ENCODE peak calls at places on chromosomes 7 and 10, in five cellular contexts. One of them, this sample, is unnamed. For H3K4me1, the result is how much of the 10 kb centered on the place peaks cover.

GRCh38 chr10:72000073-72001025 is 36.2 kb downstream of the CHST3 start:
- DNase-seq in transverse colon: no peak
- DNase-seq in sigmoid colon: no peak
- DNase-seq in upper lobe of left lung: no peak
- DNase-seq in suprapubic skin: no peak
- DNase-seq in this sample: no peak

GRCh38 chr10:63711866-63712716 is 190.9 kb downstream of the REEP3 start:
- DNase-seq in upper lobe of left lung: no peak
- DNase-seq in transverse colon: peak
- DNase-seq in suprapubic skin: peak
- DNase-seq in sigmoid colon: peak
- DNase-seq in this sample: peak

GRCh38 chr10:91410638-91411367 is 659 bp downstream of the HECTD2 start:
- DNase-seq in transverse colon: no peak
- DNase-seq in upper lobe of left lung: no peak
- DNase-seq in sigmoid colon: no peak
- DNase-seq in suprapubic skin: peak
- DNase-seq in this sample: peak

GRCh38 chr7:20466425-20467125 is 135.9 kb downstream of the ITGB8 start:
- DNase-seq in sigmoid colon: no peak
- DNase-seq in suprapubic skin: no peak
- DNase-seq in upper lobe of left lung: no peak
- DNase-seq in transverse colon: no peak
- DNase-seq in this sample: no peak

GRCh38 chr10:12559578-12560178 is 210.3 kb downstream of the CAMK1D start:
- DNase-seq in suprapubic skin: no peak
- DNase-seq in transverse colon: no peak
- DNase-seq in upper lobe of left lung: no peak
- DNase-seq in sigmoid colon: no peak
- DNase-seq in this sample: no peak

GRCh38 chr7:85104432-85105205 is 82.2 kb downstream of the SEMA3D start:
- DNase-seq in transverse colon: no peak
- DNase-seq in sigmoid colon: no peak
- DNase-seq in suprapubic skin: no peak
- DNase-seq in upper lobe of left lung: no peak
- DNase-seq in this sample: no peak

GRCh38 chr7:125370502-125370901 is 440.9 kb upstream of the POT1 start:
- DNase-seq in suprapubic skin: no peak
- DNase-seq in sigmoid colon: no peak
- DNase-seq in transverse colon: no peak
- DNase-seq in upper lobe of left lung: no peak
- DNase-seq in this sample: no peak

GRCh38 chr10:70186571-70186970 is 16.3 kb upstream of the SAR1A start:
- DNase-seq in transverse colon: no peak
- DNase-seq in suprapubic skin: no peak
- DNase-seq in upper lobe of left lung: no peak
- DNase-seq in sigmoid colon: no peak
- DNase-seq in this sample: no peak

DNA sequence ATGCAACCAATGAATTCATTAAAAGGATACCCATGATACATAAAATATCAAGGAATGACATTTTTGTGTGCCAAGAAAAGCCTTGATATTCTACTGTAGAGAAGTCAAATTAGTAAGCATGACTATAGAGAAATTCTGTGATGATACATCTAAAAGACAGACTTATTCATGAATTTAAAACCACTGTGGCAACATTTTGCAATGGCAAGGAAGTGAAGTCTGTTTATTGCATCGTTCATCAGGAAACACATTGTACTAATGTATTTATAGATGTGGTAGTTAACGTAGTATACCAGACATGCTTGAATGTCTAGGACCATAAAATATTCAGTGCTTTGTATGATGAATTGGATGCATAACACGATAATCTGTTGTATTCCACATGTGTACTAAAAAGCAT is 9.3 kb upstream of the CLEC5A start:
- DNase-seq in sigmoid colon: no peak
- DNase-seq in suprapubic skin: no peak
- DNase-seq in transverse colon: no peak
- DNase-seq in upper lobe of left lung: no peak
- DNase-seq in this sample: no peak
- TF ChIP-seq POLR2AphosphoS5 in sigmoid colon: no peak
- TF ChIP-seq POLR2AphosphoS5 in suprapubic skin: no peak
- TF ChIP-seq POLR2AphosphoS5 in transverse colon: no peak
- TF ChIP-seq POLR2AphosphoS5 in upper lobe of left lung: no peak
- TF ChIP-seq POLR2AphosphoS5 in this sample: no peak

GRCh38 chr7:138459300-138460175 is 521 bp upstream of the TRIM24 start:
- DNase-seq in suprapubic skin: peak
- DNase-seq in upper lobe of left lung: peak
- DNase-seq in sigmoid colon: peak
- DNase-seq in transverse colon: peak
- DNase-seq in this sample: peak

GRCh38 chr7:138465046-138465445 is 5.0 kb downstream of the TRIM24 start:
- DNase-seq in sigmoid colon: no peak
- DNase-seq in upper lobe of left lung: no peak
- DNase-seq in transverse colon: no peak
- DNase-seq in suprapubic skin: no peak
- DNase-seq in this sample: no peak

GRCh38 chr7:138458576-138459234 is 1.4 kb upstream of the TRIM24 start:
- DNase-seq in transverse colon: no peak
- DNase-seq in upper lobe of left lung: no peak
- DNase-seq in sigmoid colon: no peak
- DNase-seq in suprapubic skin: no peak
- DNase-seq in this sample: no peak

GRCh38 chr7:138460176-138460648 is at the start of gene TRIM24:
- DNase-seq in suprapubic skin: peak
- DNase-seq in sigmoid colon: peak
- DNase-seq in transverse colon: no peak
- DNase-seq in upper lobe of left lung: no peak
- DNase-seq in this sample: no peak

GRCh38 chr7:138460649-138461607 is 869 bp downstream of the TRIM24 start:
- DNase-seq in transverse colon: peak
- DNase-seq in suprapubic skin: peak
- DNase-seq in sigmoid colon: peak
- DNase-seq in upper lobe of left lung: peak
- DNase-seq in this sample: peak
- TF ChIP-seq POLR2A in transverse colon: no peak
- TF ChIP-seq POLR2A in suprapubic skin: no peak
- TF ChIP-seq POLR2A in sigmoid colon: no peak
- TF ChIP-seq POLR2A in upper lobe of left lung: no peak
- TF ChIP-seq POLR2A in this sample: no peak

DNA sequence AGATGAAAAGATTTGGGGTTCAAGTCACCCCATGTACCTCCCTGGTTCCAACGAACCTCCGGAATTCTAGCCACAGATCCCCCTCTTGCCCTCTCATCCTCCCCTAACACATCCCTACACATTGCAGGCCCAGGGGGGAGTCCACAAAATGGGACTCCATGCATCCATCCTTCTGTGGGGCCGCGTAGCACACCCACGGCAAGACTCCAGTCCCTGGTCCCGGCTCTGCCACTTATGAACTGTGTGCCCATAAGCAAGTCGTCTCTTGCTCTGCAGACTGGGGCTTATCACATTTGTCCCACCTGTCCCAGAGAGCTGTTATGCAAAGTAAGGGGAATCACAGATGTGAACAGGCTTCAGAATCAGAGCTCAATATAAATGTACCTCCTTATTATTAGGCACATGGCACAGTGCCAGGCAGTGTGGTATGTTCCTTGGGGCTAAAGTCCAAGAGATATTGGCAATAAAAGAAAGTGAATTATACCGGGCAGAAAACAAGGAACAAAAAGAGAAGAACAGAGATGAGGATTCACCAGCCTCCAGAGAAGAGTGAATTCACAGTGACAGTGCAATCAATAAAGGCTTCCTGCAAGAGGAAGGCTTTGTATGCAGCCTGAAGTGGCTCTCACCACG is 73.9 kb downstream of the KCNMA1 start:
- DNase-seq in sigmoid colon: no peak
- DNase-seq in suprapubic skin: no peak
- DNase-seq in upper lobe of left lung: no peak
- DNase-seq in transverse colon: peak
- DNase-seq in this sample: no peak
- H3K4me1 ChIP-seq in sigmoid colon: half or more
- H3K4me1 ChIP-seq in suprapubic skin: under half
- H3K4me1 ChIP-seq in upper lobe of left lung: under half
- H3K4me1 ChIP-seq in transverse colon: under half
- H3K4me1 ChIP-seq in this sample: under half

GRCh38 chr7:130886438-130887135 is 152.6 kb upstream of the KLF14 start:
- DNase-seq in transverse colon: no peak
- DNase-seq in suprapubic skin: no peak
- DNase-seq in sigmoid colon: no peak
- DNase-seq in upper lobe of left lung: peak
- DNase-seq in this sample: no peak
- TF ChIP-seq POLR2AphosphoS5 in transverse colon: no peak
- TF ChIP-seq POLR2AphosphoS5 in suprapubic skin: no peak
- TF ChIP-seq POLR2AphosphoS5 in sigmoid colon: no peak
- TF ChIP-seq POLR2AphosphoS5 in upper lobe of left lung: no peak
- TF ChIP-seq POLR2AphosphoS5 in this sample: no peak

GRCh38 chr10:119651514-119652327 is 541 bp downstream of the BAG3 start:
- DNase-seq in transverse colon: peak
- DNase-seq in upper lobe of left lung: peak
- DNase-seq in suprapubic skin: peak
- DNase-seq in sigmoid colon: peak
- DNase-seq in this sample: no peak
- TF ChIP-seq POLR2A in transverse colon: no peak
- TF ChIP-seq POLR2A in upper lobe of left lung: peak
- TF ChIP-seq POLR2A in suprapubic skin: peak
- TF ChIP-seq POLR2A in sigmoid colon: no peak
- TF ChIP-seq POLR2A in this sample: peak

DNA sequence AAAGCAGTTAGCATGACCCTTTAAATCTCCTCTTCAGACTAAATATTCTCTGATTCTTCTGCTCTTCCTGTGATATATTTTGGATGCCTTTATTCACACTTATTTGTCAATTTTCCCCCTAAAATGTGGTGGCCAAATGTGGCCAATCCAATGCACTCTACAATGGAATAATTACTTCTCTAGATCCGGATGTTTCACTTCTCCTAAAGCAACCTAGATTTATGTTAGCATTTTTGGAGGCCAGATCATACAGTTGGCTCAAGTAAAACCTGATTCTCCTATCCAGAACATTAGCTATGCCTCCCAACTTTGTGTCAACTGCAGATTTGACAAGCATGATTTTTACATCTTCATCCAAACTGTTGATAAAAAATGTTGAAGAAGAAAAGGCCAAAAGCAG is 153.7 kb downstream of the CREB5 start:
- DNase-seq in upper lobe of left lung: no peak
- DNase-seq in sigmoid colon: no peak
- DNase-seq in transverse colon: no peak
- DNase-seq in suprapubic skin: no peak
- DNase-seq in this sample: no peak
- H3K4me1 ChIP-seq in upper lobe of left lung: under half
- H3K4me1 ChIP-seq in sigmoid colon: under half
- H3K4me1 ChIP-seq in transverse colon: under half
- H3K4me1 ChIP-seq in suprapubic skin: under half
- H3K4me1 ChIP-seq in this sample: under half

GRCh38 chr7:105613611-105614330 is 32.5 kb upstream of the EFCAB10 start:
- DNase-seq in sigmoid colon: peak
- DNase-seq in upper lobe of left lung: peak
- DNase-seq in suprapubic skin: no peak
- DNase-seq in transverse colon: no peak
- DNase-seq in this sample: no peak
- TF ChIP-seq POLR2AphosphoS5 in sigmoid colon: no peak
- TF ChIP-seq POLR2AphosphoS5 in upper lobe of left lung: no peak
- TF ChIP-seq POLR2AphosphoS5 in suprapubic skin: no peak
- TF ChIP-seq POLR2AphosphoS5 in transverse colon: no peak
- TF ChIP-seq POLR2AphosphoS5 in this sample: no peak

GRCh38 chr7:151964951-151965350 is 8.7 kb downstream of the GALNTL5 start:
- DNase-seq in sigmoid colon: no peak
- DNase-seq in suprapubic skin: no peak
- DNase-seq in upper lobe of left lung: no peak
- DNase-seq in transverse colon: no peak
- DNase-seq in this sample: no peak

GRCh38 chr7:151961536-151961935 is 5.3 kb downstream of the GALNTL5 start:
- DNase-seq in suprapubic skin: no peak
- DNase-seq in transverse colon: no peak
- DNase-seq in upper lobe of left lung: no peak
- DNase-seq in sigmoid colon: no peak
- DNase-seq in this sample: no peak

GRCh38 chr7:151958036-151959010 is 2.1 kb downstream of the GALNTL5 start:
- DNase-seq in suprapubic skin: no peak
- DNase-seq in transverse colon: no peak
- DNase-seq in upper lobe of left lung: peak
- DNase-seq in sigmoid colon: no peak
- DNase-seq in this sample: no peak

GRCh38 chr7:151963895-151964870 is 7.9 kb downstream of the GALNTL5 start:
- DNase-seq in sigmoid colon: no peak
- DNase-seq in upper lobe of left lung: no peak
- DNase-seq in transverse colon: no peak
- DNase-seq in suprapubic skin: no peak
- DNase-seq in this sample: no peak

DNA sequence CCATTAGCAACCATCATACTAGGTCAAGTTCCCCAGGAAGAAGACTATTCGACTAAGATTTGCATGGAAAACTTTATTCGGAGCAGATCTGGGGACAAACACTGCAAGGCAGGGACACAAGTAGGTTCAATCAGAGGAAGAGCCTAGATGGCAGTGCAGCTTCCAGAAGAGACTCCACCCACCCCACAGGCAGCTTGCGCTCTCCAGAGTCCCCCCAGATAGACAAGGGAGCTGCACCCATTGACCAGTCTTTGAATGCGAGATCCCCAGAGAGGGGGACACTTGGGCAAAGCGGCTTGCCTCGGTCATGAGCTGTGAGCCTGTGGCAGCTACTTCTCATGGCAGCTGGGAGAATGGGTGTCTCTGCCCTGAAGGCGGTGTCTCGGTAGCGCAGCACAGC is 4.2 kb downstream of the GALNTL5 start:
- DNase-seq in suprapubic skin: no peak
- DNase-seq in sigmoid colon: no peak
- DNase-seq in upper lobe of left lung: no peak
- DNase-seq in transverse colon: no peak
- DNase-seq in this sample: no peak
- TF ChIP-seq POLR2A in suprapubic skin: no peak
- TF ChIP-seq POLR2A in sigmoid colon: no peak
- TF ChIP-seq POLR2A in upper lobe of left lung: no peak
- TF ChIP-seq POLR2A in transverse colon: no peak
- TF ChIP-seq POLR2A in this sample: no peak

DNA sequence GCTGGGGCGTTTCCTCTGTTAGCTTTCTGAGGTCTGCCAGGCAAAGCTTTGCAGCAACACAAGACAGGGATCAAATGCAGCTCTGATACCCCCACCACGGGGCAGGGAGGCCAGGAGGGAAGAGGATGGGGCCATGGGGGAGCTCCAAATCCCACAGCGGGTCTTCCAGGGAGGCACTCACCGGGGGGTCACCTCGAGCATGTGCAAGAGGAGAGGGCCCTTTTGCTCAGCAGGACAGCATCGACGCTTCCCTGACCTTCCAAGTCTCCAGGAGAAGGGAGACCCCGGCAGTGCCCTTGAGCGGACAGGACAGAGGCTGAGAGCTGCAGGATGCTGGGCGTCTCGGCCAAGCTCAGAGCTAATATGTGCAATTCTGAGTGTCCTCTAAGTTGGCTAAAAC is 127.6 kb downstream of the WDR37 start:
- DNase-seq in transverse colon: no peak
- DNase-seq in sigmoid colon: peak
- DNase-seq in suprapubic skin: no peak
- DNase-seq in upper lobe of left lung: no peak
- DNase-seq in this sample: no peak
- H3K4me1 ChIP-seq in transverse colon: under half
- H3K4me1 ChIP-seq in sigmoid colon: under half
- H3K4me1 ChIP-seq in suprapubic skin: under half
- H3K4me1 ChIP-seq in upper lobe of left lung: under half
- H3K4me1 ChIP-seq in this sample: under half